ENCODE peak calls at places on chromosomes 6 and 20, in five cellular contexts. One of them, this sample, is unnamed.

GRCh38 chr20:57289401-57290177 is 23.1 kb upstream of the BMP7 start:
- DNase-seq in body of pancreas: no peak
- DNase-seq in epithelial cell of esophagus: no peak
- DNase-seq in HFFc6: no peak
- DNase-seq in lower lobe of right lung: no peak
- DNase-seq in this sample: no peak

GRCh38 chr6:39951716-39952115 is 17.5 kb upstream of the MOCS1 start:
- DNase-seq in body of pancreas: no peak
- DNase-seq in epithelial cell of esophagus: no peak
- DNase-seq in HFFc6: no peak
- DNase-seq in lower lobe of right lung: no peak
- DNase-seq in this sample: no peak

GRCh38 chr6:150271172-150271500 is 97.7 kb upstream of the IYD start:
- DNase-seq in body of pancreas: no peak
- DNase-seq in epithelial cell of esophagus: no peak
- DNase-seq in HFFc6: no peak
- DNase-seq in lower lobe of right lung: no peak
- DNase-seq in this sample: no peak

GRCh38 chr6:137349856-137350830 is 131.0 kb upstream of the IFNGR1 start:
- DNase-seq in body of pancreas: no peak
- DNase-seq in epithelial cell of esophagus: no peak
- DNase-seq in HFFc6: no peak
- DNase-seq in lower lobe of right lung: no peak
- DNase-seq in this sample: no peak

GRCh38 chr6:13724174-13724573 is 12.5 kb upstream of the RANBP9 start:
- DNase-seq in body of pancreas: no peak
- DNase-seq in epithelial cell of esophagus: peak; percentile 87
- DNase-seq in HFFc6: peak; percentile 7
- DNase-seq in lower lobe of right lung: no peak
- DNase-seq in this sample: peak; percentile 63

GRCh38 chr6:155093430-155093829 is 98.3 kb downstream of the TIAM2 start:
- DNase-seq in body of pancreas: no peak
- DNase-seq in epithelial cell of esophagus: no peak
- DNase-seq in HFFc6: no peak
- DNase-seq in lower lobe of right lung: no peak
- DNase-seq in this sample: no peak

GRCh38 chr6:142173980-142174379 is 26.9 kb downstream of the VTA1 start:
- DNase-seq in body of pancreas: no peak
- DNase-seq in epithelial cell of esophagus: no peak
- DNase-seq in HFFc6: no peak
- DNase-seq in lower lobe of right lung: no peak
- DNase-seq in this sample: no peak

GRCh38 chr6:110359554-110359953 is 1.4 kb upstream of the METTL24 start:
- DNase-seq in body of pancreas: no peak
- DNase-seq in epithelial cell of esophagus: no peak
- DNase-seq in HFFc6: no peak
- DNase-seq in lower lobe of right lung: no peak
- DNase-seq in this sample: no peak

GRCh38 chr6:25202505-25202904 is 76.7 kb upstream of the CARMIL1 start:
- DNase-seq in body of pancreas: no peak
- DNase-seq in epithelial cell of esophagus: peak; percentile 49
- DNase-seq in HFFc6: peak; percentile 73
- DNase-seq in lower lobe of right lung: no peak
- DNase-seq in this sample: no peak

GRCh38 chr6:102742033-102742432 is 1348.5 kb downstream of the GRIK2 start:
- DNase-seq in body of pancreas: no peak
- DNase-seq in epithelial cell of esophagus: peak; percentile 11
- DNase-seq in HFFc6: no peak
- DNase-seq in lower lobe of right lung: no peak
- DNase-seq in this sample: no peak

GRCh38 chr6:169832247-169832948 is 81.0 kb downstream of the ERMARD start:
- DNase-seq in body of pancreas: peak; percentile 71
- DNase-seq in epithelial cell of esophagus: peak; percentile 60
- DNase-seq in HFFc6: no peak
- DNase-seq in lower lobe of right lung: no peak
- DNase-seq in this sample: no peak

GRCh38 chr6:4637691-4638433 is 138.3 kb upstream of the CDYL start:
- DNase-seq in body of pancreas: no peak
- DNase-seq in epithelial cell of esophagus: peak; percentile 90
- DNase-seq in HFFc6: peak; percentile 86
- DNase-seq in lower lobe of right lung: no peak
- DNase-seq in this sample: no peak

GRCh38 chr6:137339929-137340559 is 120.9 kb upstream of the IFNGR1 start:
- DNase-seq in body of pancreas: no peak
- DNase-seq in epithelial cell of esophagus: peak; percentile 36
- DNase-seq in HFFc6: no peak
- DNase-seq in lower lobe of right lung: no peak
- DNase-seq in this sample: no peak

DNA sequence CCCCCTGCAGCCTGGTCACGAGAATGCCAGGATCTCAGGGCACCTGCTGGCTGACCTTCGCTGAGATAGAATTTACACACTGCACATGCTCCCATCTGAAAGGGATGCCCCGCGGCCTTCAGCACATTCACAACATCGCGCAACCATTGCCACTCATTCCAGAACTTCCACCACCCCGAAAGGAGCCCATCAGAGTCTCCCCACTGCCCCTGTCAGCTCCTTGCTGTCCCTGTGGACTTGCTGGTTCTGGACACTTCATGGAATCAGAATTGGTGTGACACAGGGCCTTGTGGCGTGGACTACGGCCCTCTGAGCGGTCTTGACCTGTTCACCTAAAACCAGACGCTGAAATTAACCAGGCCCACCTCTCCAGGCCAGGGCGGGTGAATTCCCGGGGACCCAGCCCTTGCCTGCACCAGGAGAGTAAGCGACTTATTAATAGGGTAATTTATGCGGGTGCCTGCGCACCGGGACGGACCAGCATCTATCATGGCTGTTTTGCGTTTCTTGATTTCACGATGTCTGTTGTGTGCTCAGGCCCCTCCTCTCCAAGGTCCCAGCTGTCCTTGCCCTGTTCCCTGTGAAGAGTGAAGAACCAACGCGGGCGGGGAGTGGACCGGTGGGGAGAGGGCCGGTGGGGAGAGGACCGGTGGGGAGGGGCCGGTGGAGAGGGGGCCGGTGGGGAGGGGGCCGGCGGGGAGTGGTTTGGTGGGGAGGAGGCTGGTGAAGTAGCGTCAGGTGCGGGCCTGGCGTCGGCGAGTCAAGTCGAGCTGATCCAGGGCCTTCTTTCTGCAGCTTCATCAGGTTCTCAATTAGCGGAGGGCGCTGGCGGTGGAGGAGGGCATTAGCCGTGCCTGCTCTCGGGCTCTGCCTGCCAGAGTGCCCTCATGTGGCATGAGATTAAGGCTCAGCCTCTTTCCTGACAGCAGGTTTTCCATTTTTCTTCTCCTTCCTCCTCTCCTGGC is 20.9 kb upstream of the BHLHE23 start:
- DNase-seq in body of pancreas: no peak
- DNase-seq in epithelial cell of esophagus: no peak
- DNase-seq in HFFc6: peak; percentile 9
- DNase-seq in lower lobe of right lung: peak; percentile 26
- DNase-seq in this sample: peak; percentile 64
- TF ChIP-seq CTCF in body of pancreas: no peak
- TF ChIP-seq CTCF in epithelial cell of esophagus: no peak
- TF ChIP-seq CTCF in HFFc6: no peak
- TF ChIP-seq CTCF in lower lobe of right lung: no peak
- TF ChIP-seq CTCF in this sample: no peak

GRCh38 chr6:152110878-152111820 is 303.7 kb downstream of the ESR1 start:
- DNase-seq in body of pancreas: no peak
- DNase-seq in epithelial cell of esophagus: no peak
- DNase-seq in HFFc6: peak; percentile 29
- DNase-seq in lower lobe of right lung: no peak
- DNase-seq in this sample: no peak
- TF ChIP-seq CTCF in body of pancreas: no peak
- TF ChIP-seq CTCF in epithelial cell of esophagus: no peak
- TF ChIP-seq CTCF in HFFc6: no peak
- TF ChIP-seq CTCF in lower lobe of right lung: no peak
- TF ChIP-seq CTCF in this sample: no peak

DNA sequence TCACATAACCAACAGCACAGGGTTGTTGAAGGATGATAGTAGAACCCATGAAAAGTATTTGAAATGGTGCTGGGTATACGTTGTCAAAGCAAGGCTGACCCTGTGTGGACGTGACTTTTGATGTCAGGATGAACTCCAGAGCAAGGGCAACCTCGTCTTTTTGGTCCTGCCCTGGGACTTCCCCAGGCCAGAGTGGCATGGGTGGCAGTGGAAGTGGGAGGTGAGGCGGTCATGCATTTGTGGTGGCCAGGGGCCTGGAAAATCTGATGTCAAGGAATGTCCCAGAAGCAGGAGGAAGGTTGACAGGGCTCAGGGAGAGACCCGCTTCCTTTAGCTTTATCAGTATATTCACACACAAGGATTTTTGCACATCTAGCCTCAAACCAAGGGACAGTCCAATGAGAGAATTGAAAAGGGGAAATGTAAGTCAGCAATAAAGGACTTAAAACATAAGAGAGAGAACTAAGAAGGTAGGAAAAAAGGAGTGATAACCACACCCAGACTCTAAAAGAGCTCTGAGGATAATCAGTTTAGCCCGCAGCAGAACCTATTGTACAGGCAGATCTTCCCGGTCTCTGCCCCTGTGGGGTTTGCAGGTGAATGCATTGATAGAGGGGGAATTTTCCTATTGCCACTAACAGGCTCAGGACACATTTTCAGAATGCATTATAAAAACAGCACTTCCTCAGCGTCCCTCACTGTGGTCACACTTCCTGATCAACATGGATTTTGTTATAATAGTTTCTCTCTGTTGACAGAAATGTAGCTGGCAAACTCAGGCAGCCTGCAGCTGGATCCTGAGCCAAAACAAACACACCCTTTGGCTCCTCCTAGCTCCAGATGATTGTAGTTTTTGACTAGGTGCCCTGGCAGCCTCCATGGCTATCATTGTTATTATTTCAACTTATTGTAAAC is 98.7 kb upstream of the HDGFL1 start:
- DNase-seq in body of pancreas: peak; percentile 87
- DNase-seq in epithelial cell of esophagus: peak; percentile 66
- DNase-seq in HFFc6: no peak
- DNase-seq in lower lobe of right lung: peak; percentile 54
- DNase-seq in this sample: peak; percentile 70
- TF ChIP-seq CTCF in body of pancreas: peak; percentile 20
- TF ChIP-seq CTCF in epithelial cell of esophagus: peak; percentile 48
- TF ChIP-seq CTCF in HFFc6: no peak
- TF ChIP-seq CTCF in lower lobe of right lung: peak; percentile 29
- TF ChIP-seq CTCF in this sample: no peak

DNA sequence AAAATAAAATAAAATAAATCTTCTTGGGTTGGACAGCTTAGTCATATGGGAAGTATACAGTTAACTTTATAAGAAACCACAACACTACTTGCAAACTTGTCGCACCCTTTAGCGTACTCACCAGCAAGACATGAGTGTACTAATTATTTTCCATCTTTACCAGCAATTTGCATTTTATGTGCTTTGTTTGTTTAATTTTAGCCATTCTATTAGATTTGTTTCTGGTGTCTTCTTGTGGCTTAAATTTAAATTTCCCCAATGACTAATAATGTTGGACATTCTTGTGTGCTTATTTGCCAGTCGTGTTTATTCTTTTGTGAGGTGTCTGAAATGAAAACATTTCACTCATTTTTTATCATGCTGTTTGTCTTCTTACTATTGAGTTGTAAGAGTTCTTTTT is 1172.2 kb upstream of the CITED2 start:
- DNase-seq in body of pancreas: no peak
- DNase-seq in epithelial cell of esophagus: peak; percentile 46
- DNase-seq in HFFc6: peak; percentile 78
- DNase-seq in lower lobe of right lung: no peak
- DNase-seq in this sample: no peak
- TF ChIP-seq CTCF in body of pancreas: no peak
- TF ChIP-seq CTCF in epithelial cell of esophagus: no peak
- TF ChIP-seq CTCF in HFFc6: no peak
- TF ChIP-seq CTCF in lower lobe of right lung: no peak
- TF ChIP-seq CTCF in this sample: no peak

This sample was measured in Calu3.